ENCODE peak calls at places on chromosomes 7 and 10, in four cellular contexts. Q, G, Y and R are unnamed samples.

GRCh38 chr7:73329861-73330581 is 2.1 kb downstream of the FKBP6 start:
- DNase-seq in Q (no peak), G (no peak), Y (peak; percentile 39), R (no peak)

GRCh38 chr10:75276029-75276872 is 40.5 kb upstream of the COMTD1 start:
- DNase-seq in Q (no peak), G (no peak), Y (no peak), R (no peak)

GRCh38 chr10:29470355-29470705 is 164.4 kb downstream of the SVIL start:
- DNase-seq in Q (no peak), G (no peak), Y (no peak), R (no peak)

GRCh38 chr10:124525751-124526600 is 64.4 kb downstream of the LHPP start:
- DNase-seq in Q (no peak), G (no peak), Y (no peak), R (no peak)

GRCh38 chr7:81529785-81530184 is 240.1 kb downstream of the HGF start:
- DNase-seq in Q (no peak), G (no peak), Y (no peak), R (no peak)

GRCh38 chr7:47602272-47603004 is 20.5 kb upstream of the TNS3 start:
- DNase-seq in Q (no peak), G (no peak), Y (no peak), R (no peak)

GRCh38 chr10:117884088-117884487 is 162.7 kb downstream of the RAB11FIP2 start:
- DNase-seq in Q (no peak), G (no peak), Y (no peak), R (no peak)

GRCh38 chr7:136251826-136252225 is 274.7 kb upstream of the MTPN start:
- DNase-seq in Q (no peak), G (no peak), Y (no peak), R (no peak)

GRCh38 chr7:117728858-117729257 is 144.4 kb downstream of the CTTNBP2 start:
- DNase-seq in Q (no peak), G (no peak), Y (no peak), R (no peak)

GRCh38 chr10:34124522-34125035 is 690.5 kb downstream of the PARD3 start:
- DNase-seq in Q (no peak), G (no peak), Y (peak; percentile 57), R (no peak)